ENCODE peak calls at places on chromosome 17, in four cellular contexts. One of them, this sample, is unnamed.

GRCh38 chr17:17737938-17738894 is 57.0 kb downstream of the RAI1 start:
- DNase-seq in endothelial cell of umbilical vein: no peak
- DNase-seq in HepG2: no peak
- DNase-seq in adipocyte: no peak
- DNase-seq in this sample: no peak

GRCh38 chr17:59190806-59191205 is 19.0 kb upstream of the SMG8 start:
- DNase-seq in endothelial cell of umbilical vein: no peak
- DNase-seq in HepG2: no peak
- DNase-seq in adipocyte: no peak
- DNase-seq in this sample: no peak

GRCh38 chr17:73622381-73622780 is 21.9 kb downstream of the SDK2 start:
- DNase-seq in endothelial cell of umbilical vein: no peak
- DNase-seq in HepG2: no peak
- DNase-seq in adipocyte: no peak
- DNase-seq in this sample: no peak

GRCh38 chr17:68509151-68510057 is 2.8 kb upstream of the PRKAR1A start:
- DNase-seq in endothelial cell of umbilical vein: peak; percentile 66
- DNase-seq in HepG2: peak; percentile 77
- DNase-seq in adipocyte: no peak
- DNase-seq in this sample: no peak

GRCh38 chr17:79838541-79839274 is 532 bp downstream of the CBX4 start:
- DNase-seq in endothelial cell of umbilical vein: peak; percentile 62
- DNase-seq in HepG2: no peak
- DNase-seq in adipocyte: peak; percentile 76
- DNase-seq in this sample: peak; percentile 87

GRCh38 chr17:4944554-4945175 is 3.7 kb downstream of the PFN1 start:
- DNase-seq in endothelial cell of umbilical vein: no peak
- DNase-seq in HepG2: no peak
- DNase-seq in adipocyte: no peak
- DNase-seq in this sample: no peak

GRCh38 chr17:33169580-33170285 is 123.4 kb downstream of the ASIC2 start:
- DNase-seq in endothelial cell of umbilical vein: no peak
- DNase-seq in HepG2: no peak
- DNase-seq in adipocyte: no peak
- DNase-seq in this sample: no peak

GRCh38 chr17:13581925-13582324 is 19.8 kb downstream of the HS3ST3A1 start:
- DNase-seq in endothelial cell of umbilical vein: no peak
- DNase-seq in HepG2: no peak
- DNase-seq in adipocyte: no peak
- DNase-seq in this sample: no peak

GRCh38 chr17:38341035-38341721 is 2.6 kb downstream of the GPR179 start:
- DNase-seq in endothelial cell of umbilical vein: peak; percentile 51
- DNase-seq in HepG2: peak; percentile 47
- DNase-seq in adipocyte: peak; percentile 46
- DNase-seq in this sample: peak; percentile 66

GRCh38 chr17:49582789-49583188 is 7.1 kb downstream of the NXPH3 start:
- DNase-seq in endothelial cell of umbilical vein: no peak
- DNase-seq in HepG2: no peak
- DNase-seq in adipocyte: no peak
- DNase-seq in this sample: no peak

GRCh38 chr17:41977991-41978390 is 11.4 kb downstream of the CNP start:
- DNase-seq in endothelial cell of umbilical vein: no peak
- DNase-seq in HepG2: no peak
- DNase-seq in adipocyte: no peak
- DNase-seq in this sample: no peak

GRCh38 chr17:18963126-18964017 is 11.4 kb downstream of the SLC5A10 start:
- DNase-seq in endothelial cell of umbilical vein: no peak
- DNase-seq in HepG2: no peak
- DNase-seq in adipocyte: no peak
- DNase-seq in this sample: no peak

GRCh38 chr17:50196826-50197225 is 4.6 kb downstream of the COL1A1 start:
- DNase-seq in endothelial cell of umbilical vein: no peak
- DNase-seq in HepG2: no peak
- DNase-seq in adipocyte: peak; percentile 71
- DNase-seq in this sample: no peak

GRCh38 chr17:27456681-27457404 is 595 bp downstream of the KSR1 start:
- DNase-seq in endothelial cell of umbilical vein: no peak
- DNase-seq in HepG2: no peak
- DNase-seq in adipocyte: peak; percentile 49
- DNase-seq in this sample: no peak

GRCh38 chr17:65177901-65178300 is 40.7 kb downstream of the RGS9 start:
- DNase-seq in endothelial cell of umbilical vein: peak; percentile 59
- DNase-seq in HepG2: no peak
- DNase-seq in adipocyte: peak; percentile 39
- DNase-seq in this sample: no peak

GRCh38 chr17:31413871-31414589 is 22.6 kb downstream of the RAB11FIP4 start:
- DNase-seq in endothelial cell of umbilical vein: no peak
- DNase-seq in HepG2: no peak
- DNase-seq in adipocyte: peak; percentile 75
- DNase-seq in this sample: no peak

DNA sequence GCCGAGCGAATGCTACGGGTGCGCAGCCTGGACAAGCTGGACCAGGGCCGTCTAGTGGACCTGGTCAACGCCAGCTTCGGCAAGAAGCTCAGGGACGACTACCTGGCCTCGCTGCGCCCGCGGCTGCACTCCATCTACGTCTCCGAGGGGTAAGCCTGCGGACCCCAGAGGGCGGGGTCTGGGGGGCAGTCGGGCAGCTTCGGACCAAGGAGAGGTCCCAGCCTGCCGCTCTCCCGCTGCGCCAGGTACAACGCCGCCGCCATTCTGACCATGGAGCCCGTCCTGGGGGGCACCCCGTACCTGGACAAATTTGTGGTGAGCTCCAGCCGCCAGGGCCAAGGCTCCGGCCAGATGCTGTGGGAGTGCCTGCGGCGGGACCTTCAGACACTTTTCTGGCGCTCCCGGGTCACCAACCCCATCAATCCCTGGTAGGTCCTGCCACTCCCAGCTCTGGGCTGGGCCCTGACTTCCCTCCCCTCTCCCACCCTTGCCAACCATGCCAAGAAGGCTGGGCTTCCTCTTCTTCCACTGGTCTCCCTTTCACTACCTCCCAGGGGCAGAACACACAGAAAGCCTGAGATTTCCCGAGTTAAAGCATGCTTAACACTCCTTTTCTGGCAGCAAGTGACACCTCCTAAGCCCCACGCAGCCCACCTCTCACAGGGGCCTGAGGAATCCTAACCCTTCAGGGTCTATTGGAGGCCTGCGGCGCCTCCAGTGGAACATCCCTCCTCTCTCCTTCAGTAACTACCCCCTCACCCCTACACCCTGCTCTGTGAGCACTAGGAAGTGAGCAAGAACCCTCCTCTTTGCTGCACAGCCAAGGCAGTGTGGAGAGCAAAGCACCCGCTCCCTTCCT is 3.2 kb downstream of the NAGS start:
- DNase-seq in endothelial cell of umbilical vein: no peak
- DNase-seq in HepG2: no peak
- DNase-seq in adipocyte: peak; percentile 39
- DNase-seq in this sample: peak; percentile 20
- H3K9ac ChIP-seq in endothelial cell of umbilical vein: no peak overlapping the region
- H3K9ac ChIP-seq in HepG2: no peak overlapping the region
- H3K9ac ChIP-seq in adipocyte: peak overlapping the region; percentile 77
- H3K9ac ChIP-seq in this sample: peak overlapping the region; percentile 61

GRCh38 chr17:82050761-82051641 is 610 bp downstream of the RFNG start:
- DNase-seq in endothelial cell of umbilical vein: no peak
- DNase-seq in HepG2: no peak
- DNase-seq in adipocyte: peak; percentile 23
- DNase-seq in this sample: no peak
- H3K9ac ChIP-seq in endothelial cell of umbilical vein: no peak overlapping the region
- H3K9ac ChIP-seq in HepG2: peak overlapping the region; percentile 88
- H3K9ac ChIP-seq in adipocyte: peak overlapping the region; percentile 94
- H3K9ac ChIP-seq in this sample: peak overlapping the region; percentile 73

DNA sequence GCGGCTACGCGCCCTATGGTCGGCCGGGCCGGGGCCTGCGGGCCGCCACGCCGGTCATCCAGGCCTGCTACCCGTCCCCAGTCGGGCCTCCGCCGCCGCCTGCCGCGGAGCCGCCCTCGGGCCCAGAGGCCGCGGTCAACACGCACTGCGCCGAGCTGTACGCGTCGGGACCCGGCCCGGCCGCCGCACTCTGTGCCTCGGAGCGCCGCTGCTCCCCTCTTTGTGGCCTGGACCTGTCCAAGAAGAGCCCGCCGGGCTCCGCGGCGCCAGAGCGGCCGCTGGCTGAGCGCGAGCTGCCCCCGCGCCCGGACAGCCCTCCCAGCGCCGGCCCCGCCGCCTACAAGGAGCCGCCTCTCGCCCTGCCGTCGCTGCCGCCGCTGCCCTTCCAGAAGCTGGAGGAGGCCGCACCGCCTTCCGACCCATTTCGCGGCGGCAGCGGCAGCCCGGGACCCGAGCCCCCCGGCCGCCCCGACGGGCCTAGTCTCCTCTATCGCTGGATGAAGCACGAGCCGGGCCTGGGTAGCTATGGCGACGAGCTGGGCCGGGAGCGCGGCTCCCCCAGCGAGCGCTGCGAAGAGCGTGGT is 2.3 kb downstream of the HIC1 start:
- DNase-seq in endothelial cell of umbilical vein: no peak
- DNase-seq in HepG2: no peak
- DNase-seq in adipocyte: no peak
- DNase-seq in this sample: peak; percentile 37
- H3K9ac ChIP-seq in endothelial cell of umbilical vein: no peak overlapping the region
- H3K9ac ChIP-seq in HepG2: no peak overlapping the region
- H3K9ac ChIP-seq in adipocyte: peak overlapping the region; percentile 91
- H3K9ac ChIP-seq in this sample: no peak overlapping the region

GRCh38 chr17:77371888-77372443 is 231.2 kb downstream of the SEC14L1 start:
- DNase-seq in endothelial cell of umbilical vein: no peak
- DNase-seq in HepG2: no peak
- DNase-seq in adipocyte: no peak
- DNase-seq in this sample: peak; percentile 58

GRCh38 chr17:77372444-77373297 is 231.9 kb downstream of the SEC14L1 start:
- DNase-seq in endothelial cell of umbilical vein: peak; percentile 53
- DNase-seq in HepG2: peak; percentile 94
- DNase-seq in adipocyte: peak; percentile 94
- DNase-seq in this sample: peak; percentile 97

GRCh38 chr17:77371117-77371887 is 230.5 kb downstream of the SEC14L1 start:
- DNase-seq in endothelial cell of umbilical vein: no peak
- DNase-seq in HepG2: no peak
- DNase-seq in adipocyte: peak; percentile 79
- DNase-seq in this sample: no peak

GRCh38 chr17:77369544-77369971 is 228.8 kb downstream of the SEC14L1 start:
- DNase-seq in endothelial cell of umbilical vein: no peak
- DNase-seq in HepG2: no peak
- DNase-seq in adipocyte: no peak
- DNase-seq in this sample: no peak

GRCh38 chr17:77370536-77370935 is 229.8 kb downstream of the SEC14L1 start:
- DNase-seq in endothelial cell of umbilical vein: no peak
- DNase-seq in HepG2: no peak
- DNase-seq in adipocyte: no peak
- DNase-seq in this sample: no peak
- H3K9ac ChIP-seq in endothelial cell of umbilical vein: no peak overlapping the region
- H3K9ac ChIP-seq in HepG2: no peak overlapping the region
- H3K9ac ChIP-seq in adipocyte: no peak overlapping the region
- H3K9ac ChIP-seq in this sample: no peak overlapping the region

GRCh38 chr17:45143101-45143670 is 5.1 kb upstream of the HEXIM1 start:
- DNase-seq in endothelial cell of umbilical vein: no peak
- DNase-seq in HepG2: no peak
- DNase-seq in adipocyte: no peak
- DNase-seq in this sample: peak; percentile 29
- H3K9ac ChIP-seq in endothelial cell of umbilical vein: no peak overlapping the region
- H3K9ac ChIP-seq in HepG2: no peak overlapping the region
- H3K9ac ChIP-seq in adipocyte: peak overlapping the region; percentile 92
- H3K9ac ChIP-seq in this sample: peak overlapping the region; percentile 87

DNA sequence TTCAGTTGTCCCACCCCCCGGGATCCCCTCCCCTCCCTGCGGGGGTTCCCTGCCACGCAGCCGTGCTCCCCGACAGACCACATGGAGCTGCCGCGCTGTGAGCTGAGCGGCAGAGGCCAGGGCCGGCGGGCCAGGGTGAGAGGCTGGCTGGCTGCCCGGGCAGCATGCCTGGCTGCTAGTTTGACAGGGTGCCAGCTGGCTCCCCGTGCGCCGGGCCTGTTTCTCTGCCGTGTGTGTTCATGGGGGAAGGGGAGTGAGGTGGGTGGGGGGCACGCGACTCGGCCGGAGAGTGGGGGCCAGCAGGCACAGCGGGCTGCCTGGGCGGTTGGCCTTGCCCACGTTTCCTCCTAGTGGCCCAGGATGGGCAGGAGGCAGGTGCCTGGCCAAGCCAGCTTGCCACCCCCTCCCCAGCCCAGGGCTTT is 34.1 kb downstream of the BAHCC1 start:
- DNase-seq in endothelial cell of umbilical vein: peak; percentile 74
- DNase-seq in HepG2: no peak
- DNase-seq in adipocyte: peak; percentile 88
- DNase-seq in this sample: no peak
- H3K9ac ChIP-seq in endothelial cell of umbilical vein: no peak overlapping the region
- H3K9ac ChIP-seq in HepG2: no peak overlapping the region
- H3K9ac ChIP-seq in adipocyte: no peak overlapping the region
- H3K9ac ChIP-seq in this sample: no peak overlapping the region

DNA sequence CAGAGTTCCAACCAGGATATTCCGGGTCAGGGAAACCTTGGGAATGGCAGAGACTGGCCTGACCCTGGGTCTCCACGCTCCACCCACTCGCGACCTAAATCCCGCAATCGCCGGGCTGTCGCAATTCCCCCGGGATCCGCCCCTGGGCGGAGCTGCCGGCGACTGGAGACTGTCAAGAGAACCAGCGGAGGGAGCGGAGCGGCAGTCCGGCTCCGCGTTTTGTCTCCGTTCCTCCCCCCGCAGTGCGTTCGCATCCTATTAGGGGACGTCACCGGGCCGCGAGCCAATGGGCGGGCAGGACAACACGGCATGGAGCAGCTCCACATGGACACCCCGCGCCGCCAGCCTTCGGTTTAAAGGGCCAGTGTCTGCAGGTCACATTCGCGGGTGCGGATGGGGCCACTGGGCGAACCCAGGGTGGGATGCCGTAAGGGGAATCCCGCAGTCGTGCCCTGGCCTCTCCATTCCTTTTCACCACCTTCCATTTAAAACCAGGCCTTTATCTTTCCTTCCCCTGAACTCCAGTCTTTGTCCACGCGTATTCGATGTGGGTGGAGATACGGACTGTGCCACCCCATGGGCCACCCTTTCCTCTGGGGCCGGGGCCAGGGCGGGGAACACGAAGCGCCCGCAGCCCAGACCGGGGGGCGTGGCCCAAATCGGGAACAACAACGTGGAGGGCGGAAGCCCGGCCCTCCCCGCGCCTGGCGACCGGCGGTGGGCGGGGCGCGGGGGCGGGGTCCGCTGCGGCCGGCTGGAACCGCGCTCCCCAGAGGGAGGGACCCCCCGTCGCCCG is 764 bp upstream of the MNT start:
- DNase-seq in endothelial cell of umbilical vein: peak; percentile 100
- DNase-seq in HepG2: peak; percentile 96
- DNase-seq in adipocyte: peak; percentile 100
- DNase-seq in this sample: peak; percentile 99
- H3K9ac ChIP-seq in endothelial cell of umbilical vein: peak overlapping the region; percentile 74
- H3K9ac ChIP-seq in HepG2: peak overlapping the region; percentile 86
- H3K9ac ChIP-seq in adipocyte: peak overlapping the region; percentile 98
- H3K9ac ChIP-seq in this sample: peak overlapping the region; percentile 67

This sample was measured in mesendoderm.